ENCODE peak calls at places on chromosomes 1 and 21, in nine cellular contexts. I is heart left ventricle, G is DMS79, S is KBM-7, R is caudate nucleus, Z is lower leg skin, F is T-helper 1 cell, T is T-cell, C is COLO829. B is an unnamed sample.

GRCh38 chr1:11535761-11536572 is 57.0 kb downstream of the DISP3 start:
- DNase-seq in S (no peak), C (no peak), G (no peak), F (no peak), T (no peak), R (no peak), I (no peak), Z (no peak), B (no peak)

GRCh38 chr1:67350783-67351182 is 43.1 kb downstream of the IL12RB2 start:
- DNase-seq in I (no peak), C (no peak), F (no peak), T (no peak), R (no peak), G (no peak), Z (no peak), S (no peak), B (no peak)

GRCh38 chr1:228338521-228339051 is 68.0 kb downstream of the TRIM11 start:
- DNase-seq in Z (no peak), C (no peak), S (no peak), F (no peak), R (no peak), G (no peak), T (no peak), I (peak), B (peak)

GRCh38 chr1:172342584-172343245 is 77.8 kb upstream of the C1orf105 start:
- DNase-seq in T (no peak), I (no peak), R (no peak), G (no peak), C (no peak), Z (no peak), S (peak), F (no peak), B (no peak)

GRCh38 chr21:46406001-46406400 is 52.7 kb upstream of the DIP2A start:
- DNase-seq in Z (no peak), G (no peak), F (no peak), T (no peak), R (no peak), C (no peak), I (peak), S (no peak), B (no peak)

GRCh38 chr21:29655577-29655976 is 284.2 kb downstream of the GRIK1 start:
- DNase-seq in F (no peak), R (no peak), Z (no peak), T (no peak), C (no peak), G (no peak), S (no peak), I (no peak), B (no peak)

GRCh38 chr21:27129215-27129614 is 162.3 kb upstream of the ADAMTS5 start:
- DNase-seq in C (no peak), S (no peak), T (no peak), Z (no peak), R (no peak), I (no peak), G (no peak), F (no peak), B (no peak)

GRCh38 chr1:208933984-208934525 is 649.5 kb upstream of the CAMK1G start:
- DNase-seq in C (no peak), F (no peak), R (no peak), Z (no peak), I (no peak), T (no peak), S (no peak), G (no peak), B (no peak)

GRCh38 chr21:45539796-45540600 is 2.2 kb downstream of the SLC19A1 start:
- DNase-seq in C (no peak), T (no peak), Z (no peak), R (no peak), F (no peak), S (no peak), G (no peak), I (peak), B (no peak)

GRCh38 chr1:33045246-33045645 is 8.6 kb upstream of the AK2 start:
- DNase-seq in R (no peak), Z (no peak), I (no peak), G (no peak), T (no peak), F (no peak), S (no peak), C (no peak), B (no peak)

GRCh38 chr1:197272791-197273190 is 4.7 kb downstream of the CRB1 start:
- DNase-seq in C (no peak), S (no peak), G (no peak), F (no peak), Z (no peak), T (no peak), I (no peak), R (no peak), B (no peak)

B was measured in Caco-2.